ENCODE peak calls at places on chromosomes 4 and X, in nine cellular contexts. P, V, E, U, A, B, Q, J and S are unnamed samples.

GRCh38 chrX:153610834-153611209 is 11.9 kb upstream of the CCNQ start:
- DNase-seq in V (no peak), Q (no peak), E (peak), P (no peak), J (no peak), A (no peak), B (no peak), U (no peak), S (no peak)

GRCh38 chr4:140884431-140885058 is 128.4 kb upstream of the TBC1D9 start:
- DNase-seq in P (peak), Q (peak), B (peak), J (peak), U (peak), V (peak), A (no peak), E (peak), S (peak)

GRCh38 chr4:86055898-86056297 is 304.0 kb downstream of the MAPK10 start:
- DNase-seq in V (no peak), Q (no peak), E (no peak), J (no peak), A (no peak), U (peak), P (no peak), B (no peak), S (no peak)

GRCh38 chr4:142041788-142042187 is 405.4 kb downstream of the IL15 start:
- DNase-seq in A (no peak), E (no peak), V (no peak), B (no peak), Q (no peak), P (no peak), J (no peak), U (no peak), S (no peak)

GRCh38 chr4:101114936-101115372 is 232.4 kb downstream of the PPP3CA start:
- DNase-seq in E (no peak), A (peak), P (peak), J (no peak), U (peak), B (no peak), V (no peak), Q (no peak), S (no peak)

GRCh38 chr4:8276358-8277240 is 7.0 kb downstream of the HTRA3 start:
- DNase-seq in J (no peak), B (no peak), P (no peak), E (peak), U (peak), Q (no peak), V (no peak), A (no peak), S (no peak)

GRCh38 chr4:3683077-3683743 is 83.0 kb upstream of the ADRA2C start:
- DNase-seq in U (no peak), Q (no peak), J (no peak), P (no peak), A (no peak), V (no peak), B (peak), E (no peak), S (no peak)

GRCh38 chr4:170674176-170674575 is 584.4 kb upstream of the AADAT start:
- DNase-seq in Q (no peak), P (no peak), V (no peak), E (no peak), U (no peak), B (no peak), A (no peak), J (no peak), S (no peak)

GRCh38 chr4:112075129-112075753 is 70.0 kb upstream of the FAM241A start:
- DNase-seq in J (peak), P (peak), E (no peak), A (peak), B (peak), V (peak), U (peak), Q (peak), S (peak)